ENCODE peak calls at places on chromosomes 7 and 10, in six cellular contexts. U is heart left ventricle, K is psoas muscle, J is Peyer's patch, N is GM23338, S is OCI-LY7. G is an unnamed sample.

GRCh38 chr7:36283711-36284130 is 105.9 kb upstream of the ANLN start:
- DNase-seq in U (peak), K (peak), J (peak), N (no peak), S (peak), G (no peak)

GRCh38 chr7:51647486-51647885 is 330.9 kb upstream of the COBL start:
- DNase-seq in U (no peak), K (no peak), J (no peak), N (no peak), S (no peak), G (no peak)

GRCh38 chr10:34587002-34587740 is 227.9 kb downstream of the PARD3 start:
- DNase-seq in U (no peak), K (no peak), J (no peak), N (no peak), S (no peak), G (no peak)

GRCh38 chr10:49735161-49735560 is 27.0 kb downstream of the OGDHL start:
- DNase-seq in U (no peak), K (no peak), J (no peak), N (no peak), S (no peak), G (no peak)

GRCh38 chr7:142791502-142791901 is 20.7 kb downstream of the PRSS2 start:
- DNase-seq in U (no peak), K (no peak), J (no peak), N (no peak), S (no peak), G (no peak)

GRCh38 chr10:75569506-75569905 is 138.1 kb downstream of the LRMDA start:
- DNase-seq in U (no peak), K (no peak), J (no peak), N (no peak), S (no peak), G (no peak)

GRCh38 chr10:131937832-131938231 is 37.0 kb downstream of the PPP2R2D start:
- DNase-seq in U (no peak), K (no peak), J (no peak), N (no peak), S (no peak), G (no peak)

GRCh38 chr7:140214075-140214684 is 37.4 kb upstream of the KDM7A start:
- DNase-seq in U (no peak), K (peak), J (peak), N (no peak), S (no peak), G (no peak)

GRCh38 chr7:112898432-112899290 is 108.5 kb upstream of the TMEM168 start:
- DNase-seq in U (no peak), K (no peak), J (peak), N (peak), S (peak), G (peak)

GRCh38 chr10:86614853-86615252 is 39.5 kb upstream of the OPN4 start:
- DNase-seq in U (no peak), K (no peak), J (no peak), N (no peak), S (peak), G (no peak)

GRCh38 chr7:99036531-99037175 is 107.3 kb downstream of the SMURF1 start:
- DNase-seq in U (no peak), K (peak), J (peak), N (peak), S (peak), G (no peak)

GRCh38 chr7:24660541-24660940 is 87.3 kb downstream of the PALS2 start:
- DNase-seq in U (no peak), K (no peak), J (no peak), N (no peak), S (no peak), G (no peak)

GRCh38 chr7:139620676-139621344 is 97.3 kb downstream of the CLEC2L start:
- DNase-seq in U (no peak), K (peak), J (peak), N (peak), S (peak), G (peak)

GRCh38 chr7:157751351-157751750 is 414.5 kb downstream of the DNAJB6 start:
- DNase-seq in U (no peak), K (no peak), J (no peak), N (no peak), S (no peak), G (no peak)

GRCh38 chr7:5689118-5689517 is 92.3 kb downstream of the RNF216 start:
- DNase-seq in U (no peak), K (no peak), J (no peak), N (no peak), S (no peak), G (peak)

GRCh38 chr10:77905086-77905735 is 21.3 kb downstream of the DLG5 start:
- DNase-seq in U (no peak), K (no peak), J (no peak), N (no peak), S (no peak), G (no peak)

GRCh38 chr10:5070648-5071410 is 23.4 kb upstream of the AKR1C3 start:
- DNase-seq in U (no peak), K (no peak), J (no peak), N (no peak), S (no peak), G (no peak)

GRCh38 chr7:105654994-105655900 is 74.0 kb upstream of the EFCAB10 start:
- DNase-seq in U (peak), K (no peak), J (no peak), N (peak), S (no peak), G (no peak)

GRCh38 chr7:74387606-74388005 is 66.1 kb upstream of the GTF2IRD1 start:
- DNase-seq in U (no peak), K (no peak), J (no peak), N (no peak), S (no peak), G (no peak)

GRCh38 chr7:13467111-13467547 is 522.3 kb downstream of the ETV1 start:
- DNase-seq in U (no peak), K (no peak), J (no peak), N (no peak), S (no peak), G (no peak)

GRCh38 chr7:21113609-21114416 is 314.1 kb upstream of the SP4 start:
- DNase-seq in U (no peak), K (no peak), J (no peak), N (no peak), S (no peak), G (no peak)

GRCh38 chr7:142355328-142355727 is 97.5 kb upstream of the PRSS58 start:
- DNase-seq in U (no peak), K (no peak), J (no peak), N (no peak), S (no peak), G (no peak)

GRCh38 chr7:159126496-159127345 is 17.9 kb downstream of the VIPR2 start:
- DNase-seq in U (no peak), K (no peak), J (peak), N (no peak), S (no peak), G (no peak)

GRCh38 chr7:132412435-132412834 is 163.8 kb downstream of the PLXNA4 start:
- DNase-seq in U (no peak), K (no peak), J (no peak), N (no peak), S (no peak), G (no peak)

GRCh38 chr7:31443457-31443856 is 70.4 kb upstream of the ITPRID1 start:
- DNase-seq in U (no peak), K (no peak), J (peak), N (peak), S (peak), G (peak)

GRCh38 chr10:98456688-98457482 is 10.2 kb upstream of the HPS1 start:
- DNase-seq in U (no peak), K (no peak), J (no peak), N (peak), S (no peak), G (no peak)

GRCh38 chr10:52390388-52390787 is 76.3 kb downstream of the DKK1 start:
- DNase-seq in U (no peak), K (no peak), J (no peak), N (no peak), S (no peak), G (no peak)

GRCh38 chr7:44636926-44637325 is 30.5 kb downstream of the OGDH start:
- DNase-seq in U (no peak), K (no peak), J (no peak), N (no peak), S (no peak), G (no peak)

GRCh38 chr7:99624487-99624886 is 7.7 kb downstream of the ZSCAN25 start:
- DNase-seq in U (no peak), K (no peak), J (peak), N (no peak), S (no peak), G (peak)

GRCh38 chr7:73557397-73558257 is at the start of gene BCL7B:
- DNase-seq in U (peak), K (peak), J (peak), N (peak), S (peak), G (peak)

GRCh38 chr7:95102662-95103061 is 195.3 kb downstream of the PPP1R9A start:
- DNase-seq in U (no peak), K (no peak), J (no peak), N (no peak), S (no peak), G (no peak)

GRCh38 chr10:46530249-46531186 is 25.9 kb downstream of the GPRIN2 start:
- DNase-seq in U (no peak), K (peak), J (peak), N (no peak), S (no peak), G (peak)

GRCh38 chr10:4068255-4069028 is 283.4 kb upstream of the KLF6 start:
- DNase-seq in U (no peak), K (no peak), J (no peak), N (no peak), S (no peak), G (no peak)

GRCh38 chr7:122622682-122623081 is 76.2 kb downstream of the RNF133 start:
- DNase-seq in U (no peak), K (no peak), J (no peak), N (no peak), S (no peak), G (no peak)

GRCh38 chr10:67519434-67519833 is 176.6 kb downstream of the CTNNA3 start:
- DNase-seq in U (no peak), K (no peak), J (no peak), N (no peak), S (no peak), G (no peak)

GRCh38 chr7:96527133-96527827 is 182.4 kb downstream of the SEM1 start:
- DNase-seq in U (no peak), K (no peak), J (no peak), N (no peak), S (no peak), G (no peak)

GRCh38 chr7:361680-362415 is 71.9 kb downstream of the FOXL3 start:
- DNase-seq in U (no peak), K (no peak), J (no peak), N (no peak), S (no peak), G (no peak)

GRCh38 chr10:30062090-30062489 is 2.7 kb upstream of the JCAD start:
- DNase-seq in U (no peak), K (no peak), J (no peak), N (no peak), S (no peak), G (no peak)

GRCh38 chr7:137968890-137969289 is 33.0 kb downstream of the CREB3L2 start:
- DNase-seq in U (no peak), K (no peak), J (no peak), N (no peak), S (no peak), G (no peak)

GRCh38 chr7:137969828-137970227 is 32.1 kb downstream of the CREB3L2 start:
- DNase-seq in U (no peak), K (no peak), J (no peak), N (no peak), S (no peak), G (no peak)

GRCh38 chr7:137966636-137967142 is 35.2 kb downstream of the CREB3L2 start:
- DNase-seq in U (no peak), K (no peak), J (no peak), N (no peak), S (no peak), G (no peak)

GRCh38 chr7:137967143-137968018 is 34.5 kb downstream of the CREB3L2 start:
- DNase-seq in U (no peak), K (no peak), J (no peak), N (peak), S (no peak), G (no peak)

GRCh38 chr7:137970263-137970975 is 31.5 kb downstream of the CREB3L2 start:
- DNase-seq in U (peak), K (peak), J (no peak), N (no peak), S (no peak), G (no peak)
- H3K4me3 ChIP-seq in U (no peak), K (no peak), J (no peak), N (no peak), S (no peak), G (no peak)

DNA sequence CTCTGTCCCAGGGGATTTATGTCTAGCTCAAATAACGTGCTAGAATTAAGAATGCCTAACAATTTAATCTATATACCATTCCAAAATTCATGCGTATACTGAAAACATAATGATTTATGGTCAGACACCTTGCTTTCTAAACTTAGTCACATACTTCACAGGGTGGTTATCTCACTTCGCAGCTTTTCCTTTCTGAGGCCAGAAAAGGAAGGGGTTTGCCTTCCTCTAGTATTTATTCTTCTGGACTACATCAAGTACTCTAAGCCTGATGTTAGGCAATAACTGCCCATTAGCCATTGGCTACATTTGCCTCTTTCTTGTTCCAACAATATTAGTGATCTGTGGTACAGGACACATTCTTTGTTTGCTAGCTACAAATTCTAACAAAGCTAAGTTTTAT is 72.6 kb upstream of the FHIP2A start:
- DNase-seq in U (no peak), K (no peak), J (no peak), N (no peak), S (no peak), G (peak)
- H3K4me3 ChIP-seq in U (no peak), K (no peak), J (no peak), N (no peak), S (no peak), G (no peak)

GRCh38 chr7:126940723-126941307 is 311.9 kb downstream of the GRM8 start:
- DNase-seq in U (no peak), K (no peak), J (no peak), N (no peak), S (no peak), G (no peak)
- H3K4me3 ChIP-seq in U (no peak), K (no peak), J (no peak), N (no peak), S (no peak), G (no peak)

DNA sequence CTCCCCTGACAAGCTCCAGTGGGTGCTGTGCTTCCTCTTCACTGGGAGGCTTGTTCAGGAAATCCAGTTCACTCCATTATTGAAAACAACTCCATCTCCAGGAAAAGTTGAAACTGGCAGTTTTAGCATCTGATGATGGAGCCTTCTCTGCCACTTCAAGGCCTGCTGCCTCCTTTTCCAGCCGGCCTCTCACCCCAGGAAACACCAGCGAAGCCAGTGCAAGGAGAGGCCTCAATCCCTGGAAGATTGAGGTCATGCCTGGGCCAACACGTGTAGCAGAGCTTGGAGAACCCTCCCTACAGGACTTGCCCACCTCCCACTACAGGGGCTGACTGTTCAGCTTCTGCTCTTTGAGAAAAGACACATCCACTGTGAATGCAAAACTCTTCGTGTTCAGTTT is 153.2 kb downstream of the NRF1 start:
- DNase-seq in U (no peak), K (no peak), J (no peak), N (no peak), S (no peak), G (no peak)
- H3K4me3 ChIP-seq in U (no peak), K (no peak), J (no peak), N (no peak), S (no peak), G (no peak)

GRCh38 chr10:43410345-43410744 is 1.4 kb upstream of the HNRNPF start:
- DNase-seq in U (no peak), K (no peak), J (no peak), N (no peak), S (no peak), G (no peak)
- H3K4me3 ChIP-seq in U (no peak), K (no peak), J (no peak), N (peak), S (peak), G (peak)

GRCh38 chr7:128726673-128727072 is 12.5 kb upstream of the CALU start:
- DNase-seq in U (no peak), K (no peak), J (no peak), N (no peak), S (no peak), G (no peak)
- H3K4me3 ChIP-seq in U (no peak), K (no peak), J (no peak), N (no peak), S (no peak), G (no peak)

GRCh38 chr7:128740996-128741395 is 1.8 kb downstream of the CALU start:
- DNase-seq in U (peak), K (no peak), J (no peak), N (no peak), S (no peak), G (no peak)
- H3K4me3 ChIP-seq in U (peak), K (peak), J (no peak), N (peak), S (peak), G (no peak)

DNA sequence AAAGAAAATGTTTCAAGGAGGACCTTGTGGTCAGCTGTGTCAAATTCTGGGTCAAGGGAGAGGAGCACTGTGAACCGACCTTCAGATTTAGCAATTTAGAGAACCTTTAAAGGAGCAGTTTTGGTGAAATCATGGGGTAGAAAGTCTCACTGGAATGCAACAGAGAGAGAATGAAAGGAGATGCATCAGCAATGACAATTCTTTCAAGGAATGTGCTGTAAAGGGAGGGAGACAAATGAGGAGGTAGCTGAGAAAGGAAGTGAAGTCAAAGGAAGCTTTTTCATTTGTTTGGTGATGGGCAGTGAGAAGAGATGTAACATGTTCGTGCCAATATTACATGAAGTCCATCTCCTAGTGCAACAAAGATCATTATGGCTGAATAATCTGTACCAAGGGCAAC is 166.0 kb downstream of the TSPAN12 start:
- DNase-seq in U (no peak), K (no peak), J (no peak), N (peak), S (no peak), G (no peak)
- H3K4me3 ChIP-seq in U (no peak), K (no peak), J (no peak), N (no peak), S (no peak), G (no peak)

DNA sequence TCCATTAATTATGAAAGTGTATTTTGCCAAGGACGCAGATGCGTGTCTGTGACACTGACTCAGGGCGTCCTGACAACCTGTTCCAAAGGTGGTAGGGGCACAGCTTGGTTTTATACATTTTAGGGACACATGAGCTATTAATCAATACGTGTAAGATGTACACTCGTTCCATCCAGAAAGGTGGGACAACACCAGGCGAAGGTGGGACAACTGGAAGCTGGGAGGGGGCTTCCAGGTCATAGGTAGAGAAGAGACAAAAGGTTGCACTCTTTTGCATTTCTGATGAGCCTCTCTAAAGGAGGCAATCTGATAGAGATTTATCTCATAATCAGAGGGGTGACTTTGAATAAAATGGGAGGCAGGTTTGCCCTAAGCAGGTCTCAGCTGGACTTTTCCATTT is 82.7 kb upstream of the ZNF746 start:
- DNase-seq in U (no peak), K (no peak), J (no peak), N (no peak), S (no peak), G (no peak)
- H3K4me3 ChIP-seq in U (no peak), K (no peak), J (no peak), N (no peak), S (no peak), G (no peak)